ENCODE peak calls at places on chromosomes 13 and 19, in six cellular contexts. Q, Y, H, P, C and E are unnamed samples.

GRCh38 chr13:29260684-29261083 is 334.8 kb downstream of the SLC7A1 start:
- DNase-seq in Q (no peak), Y (no peak), H (no peak), P (no peak), C (no peak), E (no peak)

GRCh38 chr13:72651196-72651595 is 76.2 kb downstream of the MZT1 start:
- DNase-seq in Q (no peak), Y (no peak), H (no peak), P (no peak), C (no peak), E (peak; percentile 68)

GRCh38 chr19:15284091-15284490 is 48.2 kb downstream of the BRD4 start:
- DNase-seq in Q (no peak), Y (no peak), H (no peak), P (no peak), C (no peak), E (no peak)

GRCh38 chr19:40235238-40236025 is 8.9 kb upstream of the CCNP start:
- DNase-seq in Q (no peak), Y (no peak), H (peak; percentile 56), P (no peak), C (no peak), E (no peak)

GRCh38 chr13:72122661-72123060 is 255.7 kb upstream of the DACH1 start:
- DNase-seq in Q (no peak), Y (no peak), H (no peak), P (no peak), C (no peak), E (no peak)

GRCh38 chr13:58946274-58946673 is 1217.5 kb downstream of the DIAPH3 start:
- DNase-seq in Q (no peak), Y (no peak), H (no peak), P (no peak), C (no peak), E (no peak)

GRCh38 chr19:18418725-18419194 is 438 bp upstream of the SSBP4 start:
- DNase-seq in Q (no peak), Y (peak; percentile 48), H (no peak), P (no peak), C (no peak), E (no peak)

GRCh38 chr13:78589206-78589605 is 14.1 kb downstream of the POU4F1 start:
- DNase-seq in Q (no peak), Y (no peak), H (peak; percentile 85), P (no peak), C (no peak), E (no peak)

GRCh38 chr19:18093439-18094161 is 4.0 kb upstream of the MAST3 start:
- DNase-seq in Q (no peak), Y (no peak), H (no peak), P (no peak), C (no peak), E (no peak)

GRCh38 chr13:113452942-113453901 is at the start of gene ADPRHL1:
- DNase-seq in Q (peak; percentile 70), Y (peak; percentile 64), H (no peak), P (no peak), C (no peak), E (peak; percentile 77)

GRCh38 chr19:16600824-16601223 is 27.2 kb downstream of the MED26 start:
- DNase-seq in Q (no peak), Y (no peak), H (no peak), P (no peak), C (no peak), E (no peak)